ENCODE peak calls at places on chromosomes 2 and 18, in five cellular contexts. V, O, X, D and R are unnamed samples.

GRCh38 chr18:45932708-45933107 is 34.4 kb downstream of the EPG5 start:
- DNase-seq in D (no peak), V (no peak), O (no peak), X (no peak), R (no peak)

GRCh38 chr2:152407204-152407721 is 72.3 kb downstream of the FMNL2 start:
- DNase-seq in V (no peak), D (peak), O (peak), X (peak), R (peak)

GRCh38 chr2:239098288-239098970 is 250.5 kb downstream of the TWIST2 start:
- DNase-seq in O (peak), X (no peak), D (no peak), V (no peak), R (no peak)

GRCh38 chr2:47221956-47222355 is 66.8 kb upstream of the STPG4 start:
- DNase-seq in D (peak), O (peak), V (no peak), X (no peak), R (peak)

GRCh38 chr2:152176113-152176714 is 651 bp upstream of the STAM2 start:
- DNase-seq in V (no peak), O (no peak), D (peak), X (no peak), R (no peak)

GRCh38 chr2:129024796-129025195 is 706.1 kb upstream of the HS6ST1 start:
- DNase-seq in O (peak), X (no peak), V (no peak), D (no peak), R (no peak)

GRCh38 chr2:38146302-38146916 is 70.5 kb upstream of the CYP1B1 start:
- DNase-seq in D (peak), X (peak), V (no peak), O (peak), R (peak)

GRCh38 chr2:46973687-46974086 is 58.1 kb upstream of the MCFD2 start:
- DNase-seq in V (no peak), D (no peak), O (no peak), X (no peak), R (no peak)

GRCh38 chr2:147976102-147976501 is 44.4 kb downstream of the ORC4 start:
- DNase-seq in O (no peak), X (no peak), D (no peak), V (no peak), R (no peak)

GRCh38 chr2:108625828-108626195 is 91.5 kb downstream of the LIMS1 start:
- DNase-seq in V (no peak), O (no peak), X (no peak), D (no peak), R (no peak)

GRCh38 chr2:241584446-241584845 is 25.9 kb downstream of the BOK start:
- DNase-seq in X (no peak), D (peak), O (no peak), V (no peak), R (no peak)

DNA sequence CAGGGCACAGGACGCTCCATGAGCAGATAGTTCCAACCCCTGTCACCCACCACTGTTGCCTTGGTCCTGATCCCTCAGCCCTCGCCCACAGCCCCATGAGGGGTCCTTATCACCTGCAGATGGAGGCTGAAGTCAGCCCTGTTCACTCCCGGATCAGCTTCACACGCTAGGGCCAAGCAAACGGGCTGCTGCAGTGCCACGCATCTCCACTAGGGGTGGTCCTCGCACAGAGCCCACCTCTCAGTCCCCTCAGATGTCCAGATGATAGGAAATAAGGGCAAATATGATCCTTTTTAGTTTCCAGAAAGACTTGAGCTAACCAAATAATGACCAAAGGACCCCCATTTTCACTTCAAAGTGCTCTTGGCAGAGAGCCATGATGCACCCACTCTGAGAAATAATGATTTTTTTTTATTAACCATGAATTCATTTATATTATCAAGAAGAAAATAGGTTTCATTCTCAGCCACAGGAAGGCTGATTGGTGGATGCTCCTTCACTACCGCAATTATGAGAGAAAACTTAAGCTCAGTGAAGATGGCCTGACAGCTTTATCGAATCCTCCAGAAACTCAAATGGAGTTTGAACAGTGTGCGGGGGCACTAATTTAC is 71.9 kb upstream of the KLHL29 start:
- DNase-seq in X (no peak), O (peak), D (no peak), V (no peak), R (peak)
- TF ChIP-seq CTCF in X (peak), O (peak), D (peak), V (no peak), R (peak)

GRCh38 chr2:178800510-178800909 is 6.7 kb downstream of the TTN start:
- DNase-seq in X (no peak), D (no peak), O (no peak), V (no peak), R (no peak)

GRCh38 chr2:178799305-178799704 is 7.9 kb downstream of the TTN start:
- DNase-seq in D (no peak), V (no peak), O (no peak), X (no peak), R (no peak)

DNA sequence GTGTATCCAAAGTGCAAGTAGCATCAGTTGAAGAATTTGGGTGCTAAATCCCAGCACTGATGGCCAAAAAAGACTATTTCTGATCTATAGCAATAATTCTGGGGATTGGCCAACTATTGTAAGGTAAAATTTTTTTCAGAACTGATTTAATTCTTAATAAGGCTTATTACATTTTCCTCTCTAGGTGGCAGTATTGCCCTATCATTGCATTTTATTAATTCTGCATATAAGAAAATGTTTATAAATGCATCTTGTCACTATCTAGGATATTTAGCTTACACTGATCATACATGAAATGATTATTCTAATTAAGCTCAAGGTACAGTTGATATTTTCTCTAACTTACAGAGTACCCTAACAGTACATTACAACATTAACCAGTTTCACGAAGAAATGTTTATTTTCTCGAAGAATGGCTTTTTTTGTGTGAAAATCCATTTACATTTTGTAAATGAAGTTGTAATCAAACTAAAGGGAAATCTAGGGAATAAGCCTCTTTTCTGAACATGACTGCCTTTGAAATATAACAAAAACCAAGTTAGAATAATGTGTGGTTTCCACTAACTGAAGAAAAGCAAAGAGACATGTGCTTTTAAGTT is 11.0 kb downstream of the TTN start:
- DNase-seq in V (no peak), D (peak), O (peak), X (no peak), R (peak)
- TF ChIP-seq CTCF in V (peak), D (peak), O (peak), X (peak), R (peak)

GRCh38 chr2:71934320-71934593 is 213.4 kb downstream of the CYP26B1 start:
- DNase-seq in X (no peak), O (no peak), V (no peak), D (no peak), R (no peak)

GRCh38 chr2:71932027-71932779 is 215.5 kb downstream of the CYP26B1 start:
- DNase-seq in X (no peak), D (no peak), V (no peak), O (no peak), R (no peak)

GRCh38 chr2:71932780-71933466 is 214.7 kb downstream of the CYP26B1 start:
- DNase-seq in D (no peak), V (no peak), X (no peak), O (no peak), R (no peak)

GRCh38 chr2:71934595-71935263 is 212.9 kb downstream of the CYP26B1 start:
- DNase-seq in X (peak), D (peak), V (no peak), O (peak), R (peak)

GRCh38 chr2:71933467-71934319 is 214.0 kb downstream of the CYP26B1 start:
- DNase-seq in D (no peak), V (no peak), O (peak), X (no peak), R (peak)
- TF ChIP-seq CTCF in D (peak), V (peak), O (no peak), X (peak), R (peak)

GRCh38 chr18:9389706-9390105 is 55.1 kb downstream of the TWSG1 start:
- DNase-seq in X (no peak), D (no peak), O (no peak), V (no peak), R (no peak)

GRCh38 chr18:9387891-9388290 is 53.3 kb downstream of the TWSG1 start:
- DNase-seq in D (no peak), X (no peak), V (no peak), O (no peak), R (no peak)

GRCh38 chr18:9386872-9387271 is 52.3 kb downstream of the TWSG1 start:
- DNase-seq in D (no peak), O (no peak), V (no peak), X (no peak), R (no peak)

GRCh38 chr18:9392726-9393125 is 58.2 kb downstream of the TWSG1 start:
- DNase-seq in X (no peak), V (no peak), O (no peak), D (peak), R (no peak)
- TF ChIP-seq CTCF in X (no peak), V (no peak), O (no peak), D (no peak), R (no peak)

GRCh38 chr2:74174909-74175308 is 3.8 kb downstream of the MOB1A start:
- DNase-seq in O (no peak), D (no peak), X (no peak), V (no peak), R (no peak)

GRCh38 chr2:74177697-74178096 is 982 bp downstream of the MOB1A start:
- DNase-seq in D (no peak), V (no peak), O (no peak), X (no peak), R (no peak)

GRCh38 chr2:74178211-74179062 is at the start of gene MOB1A:
- DNase-seq in D (peak), V (peak), O (peak), X (peak), R (peak)

GRCh38 chr2:74181739-74182138 is 3.1 kb upstream of the MOB1A start:
- DNase-seq in X (no peak), V (no peak), D (no peak), O (no peak), R (no peak)

DNA sequence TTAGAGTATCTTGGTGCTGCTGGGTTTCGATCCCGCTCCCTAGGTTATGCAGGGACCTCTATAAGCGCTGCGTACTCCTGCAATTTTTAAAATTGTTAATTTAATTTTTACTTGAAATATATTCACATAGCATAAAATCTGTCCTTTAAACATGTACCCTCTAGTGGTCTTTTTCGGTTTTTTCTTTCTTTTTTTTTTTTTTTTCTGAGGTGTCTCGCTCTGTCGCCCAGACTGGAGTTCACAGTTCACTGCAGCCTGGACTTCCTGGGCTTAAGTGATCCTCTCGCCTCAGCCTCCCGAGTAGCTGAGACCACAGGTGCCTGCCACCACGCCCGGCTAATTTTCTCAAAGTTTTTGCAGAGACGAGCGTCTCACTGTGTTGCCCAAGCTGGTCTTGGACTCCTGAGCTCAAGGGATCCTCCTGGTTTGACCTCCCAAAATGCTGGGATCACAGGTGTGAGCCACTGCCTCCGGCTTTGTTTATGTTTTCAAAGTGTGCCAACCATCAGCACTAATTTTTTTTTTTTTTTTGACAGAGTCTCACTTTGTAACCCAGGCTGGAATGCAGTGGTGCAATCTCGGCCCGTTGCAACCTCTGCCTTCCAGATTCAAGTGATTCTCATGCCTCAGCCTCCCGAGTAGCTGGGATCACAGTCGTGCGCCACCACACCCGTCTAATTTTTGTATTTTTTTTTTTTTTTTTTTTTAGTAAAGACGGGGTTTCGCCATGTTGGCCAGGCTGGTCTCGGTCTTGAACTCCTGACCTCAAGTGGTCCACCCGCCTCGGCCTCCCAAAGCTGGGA is 585 bp upstream of the MOB1A start:
- DNase-seq in X (no peak), D (no peak), V (no peak), O (peak), R (no peak)
- TF ChIP-seq CTCF in X (peak), D (peak), V (peak), O (peak), R (peak)

GRCh38 chr2:89000235-89000634 is 308.8 kb downstream of the RPIA start:
- DNase-seq in V (no peak), X (no peak), D (no peak), O (no peak), R (no peak)

GRCh38 chr2:88999365-88999764 is 307.9 kb downstream of the RPIA start:
- DNase-seq in V (no peak), D (no peak), X (no peak), O (no peak), R (no peak)
- TF ChIP-seq CTCF in V (no peak), D (no peak), X (no peak), O (no peak), R (no peak)

GRCh38 chr2:70890469-70891065 is 45.1 kb upstream of the ATP6V1B1 start:
- DNase-seq in D (no peak), V (no peak), O (no peak), X (no peak), R (no peak)

GRCh38 chr2:70887550-70888229 is 48.0 kb upstream of the ATP6V1B1 start:
- DNase-seq in X (no peak), D (no peak), V (no peak), O (no peak), R (peak)

GRCh38 chr2:70888389-70888924 is 47.2 kb upstream of the ATP6V1B1 start:
- DNase-seq in X (no peak), D (no peak), O (no peak), V (no peak), R (no peak)

GRCh38 chr2:70889716-70890037 is 46.0 kb upstream of the ATP6V1B1 start:
- DNase-seq in O (no peak), D (no peak), V (no peak), X (no peak), R (no peak)

DNA sequence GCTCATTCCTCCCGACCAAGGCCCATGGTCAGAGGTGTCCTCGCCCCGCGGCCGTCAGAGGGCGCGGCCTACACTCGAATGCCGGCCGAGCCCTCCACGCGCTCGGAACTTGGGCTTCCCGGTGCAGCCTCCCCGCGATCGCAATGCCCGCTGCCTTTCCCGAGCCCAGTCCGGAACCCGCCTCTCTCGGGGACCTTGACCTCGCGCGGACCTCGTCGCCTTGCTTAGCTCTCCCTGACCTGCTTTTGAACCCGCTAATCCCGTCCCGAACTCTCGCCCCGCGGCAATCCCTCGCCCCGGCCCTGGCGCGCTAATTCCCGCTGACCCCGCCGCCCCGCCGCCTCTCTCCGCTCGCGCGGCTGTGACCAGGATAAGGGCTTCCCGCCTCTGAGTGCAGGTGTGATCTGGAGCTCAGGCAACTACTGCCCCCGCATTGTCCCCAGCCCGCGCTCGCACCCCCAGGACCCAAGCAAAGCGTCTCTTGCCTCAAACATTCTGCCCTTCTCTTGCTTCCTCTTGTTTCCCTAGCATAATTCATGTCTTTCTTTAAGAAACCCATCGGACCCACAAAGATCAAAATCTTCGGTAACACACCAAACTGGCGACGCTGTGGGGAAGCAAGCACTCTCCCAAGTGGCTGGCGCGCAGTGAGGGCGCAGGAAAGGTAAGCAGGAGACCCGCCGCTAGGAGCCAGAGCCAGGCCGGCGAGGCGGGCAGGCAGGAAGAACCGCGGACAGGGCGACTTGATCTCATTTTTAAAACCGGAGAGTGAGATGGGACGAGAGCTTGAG is 46.6 kb upstream of the ATP6V1B1 start:
- DNase-seq in V (no peak), X (no peak), O (no peak), D (no peak), R (no peak)
- TF ChIP-seq CTCF in V (no peak), X (no peak), O (no peak), D (no peak), R (no peak)

GRCh38 chr2:218727502-218728165 is 17.0 kb downstream of the TTLL4 start:
- DNase-seq in D (peak), V (no peak), O (peak), X (no peak), R (peak)
- TF ChIP-seq CTCF in D (peak), V (peak), O (peak), X (peak), R (peak)

GRCh38 chr2:215968499-215968898 is 44.9 kb downstream of the MREG start:
- DNase-seq in V (no peak), X (no peak), D (no peak), O (no peak), R (no peak)
- TF ChIP-seq CTCF in V (no peak), X (no peak), D (no peak), O (no peak), R (no peak)